ENCODE peak calls at places on chromosomes 3 and 15, in five cellular contexts. F, V, H, N and U are unnamed samples.

GRCh38 chr15:30065025-30065801 is 17.5 kb upstream of the GOLGA8J start:
- DNase-seq in V (peak; percentile 72), F (peak; percentile 75), N (peak; percentile 90), H (no peak), U (peak; percentile 48)

GRCh38 chr15:78093242-78094020 is 1.1 kb downstream of the SH2D7 start:
- DNase-seq in F (peak; percentile 93), N (peak; percentile 67), H (no peak), V (no peak), U (peak; percentile 77)

GRCh38 chr3:71816757-71817156 is 31.8 kb upstream of the PROK2 start:
- DNase-seq in N (no peak), F (no peak), H (no peak), V (no peak), U (no peak)

GRCh38 chr3:165895919-165896318 is 58.7 kb upstream of the BCHE start:
- DNase-seq in H (peak; percentile 90), N (no peak), V (no peak), F (no peak), U (no peak)

GRCh38 chr3:158911586-158911985 is 109.7 kb downstream of the MFSD1 start:
- DNase-seq in H (no peak), N (no peak), F (no peak), V (no peak), U (no peak)

GRCh38 chr3:82353281-82354171 is 592.1 kb upstream of the GBE1 start:
- DNase-seq in H (no peak), V (no peak), F (no peak), N (no peak), U (peak; percentile 2)

GRCh38 chr3:133588035-133588434 is 14.5 kb downstream of the CDV3 start:
- DNase-seq in H (no peak), V (no peak), N (no peak), F (no peak), U (no peak)

GRCh38 chr3:184691397-184692131 is 20.3 kb downstream of the MAGEF1 start:
- DNase-seq in V (no peak), F (peak; percentile 58), N (no peak), H (no peak), U (no peak)

GRCh38 chr3:142850395-142851023 is 38.4 kb downstream of the PCOLCE2 start:
- DNase-seq in V (no peak), N (peak; percentile 65), F (peak; percentile 91), H (no peak), U (peak; percentile 97)

GRCh38 chr3:159839561-159840379 is 148.9 kb upstream of the IL12A start:
- DNase-seq in V (no peak), F (no peak), N (no peak), H (peak; percentile 96), U (no peak)

GRCh38 chr15:98241032-98241554 is 280.6 kb downstream of the ARRDC4 start:
- DNase-seq in F (no peak), N (no peak), H (no peak), V (no peak), U (no peak)

GRCh38 chr15:90718232-90718631 is 1.1 kb downstream of the BLM start:
- DNase-seq in H (no peak), F (no peak), V (no peak), N (no peak), U (no peak)

GRCh38 chr3:53846134-53846850 is at the start of the genes CHDH and IL17RB:
- DNase-seq in H (peak; percentile 84), V (no peak), N (no peak), F (no peak), U (no peak)

GRCh38 chr3:116188231-116188785 is 257.0 kb downstream of the LSAMP start:
- DNase-seq in N (peak; percentile 8), V (no peak), F (no peak), H (no peak), U (peak; percentile 21)

GRCh38 chr3:62368705-62369475 is 4.5 kb downstream of the FEZF2 start:
- DNase-seq in N (no peak), H (peak; percentile 78), V (no peak), F (no peak), U (no peak)

GRCh38 chr15:99719096-99719541 is 14.1 kb downstream of the LYSMD4 start:
- DNase-seq in F (peak; percentile 48), N (peak; percentile 90), V (no peak), H (no peak), U (peak; percentile 79)

GRCh38 chr15:93249599-93249998 is 160.6 kb upstream of the RGMA start:
- DNase-seq in N (no peak), F (no peak), H (no peak), V (no peak), U (no peak)

GRCh38 chr3:175193815-175194518 is 334.8 kb downstream of the NAALADL2 start:
- DNase-seq in V (no peak), F (peak; percentile 53), H (no peak), N (no peak), U (peak; percentile 23)

GRCh38 chr3:106349191-106349881 is 480.5 kb upstream of the CBLB start:
- DNase-seq in F (no peak), V (no peak), H (no peak), N (no peak), U (no peak)

GRCh38 chr3:42080452-42080872 is 10.7 kb upstream of the TRAK1 start:
- DNase-seq in H (no peak), V (peak; percentile 78), F (peak; percentile 77), N (no peak), U (no peak)

GRCh38 chr3:153734777-153735551 is 386.2 kb upstream of the ARHGEF26 start:
- DNase-seq in N (no peak), F (peak; percentile 55), V (no peak), H (no peak), U (peak; percentile 41)

GRCh38 chr3:107765524-107765923 is 242.8 kb downstream of the BBX start:
- DNase-seq in N (no peak), V (no peak), H (no peak), F (no peak), U (no peak)

GRCh38 chr3:172836390-172836997 is 86.0 kb downstream of the ECT2 start:
- DNase-seq in F (peak; percentile 78), V (peak; percentile 52), N (peak; percentile 41), H (peak; percentile 70), U (no peak)

GRCh38 chr3:194313642-194314430 is 37.3 kb downstream of the CPN2 start:
- DNase-seq in N (no peak), H (peak; percentile 52), V (no peak), F (peak; percentile 74), U (peak; percentile 19)

GRCh38 chr3:165040186-165040585 is 38.1 kb downstream of the SI start:
- DNase-seq in F (no peak), N (no peak), H (no peak), V (no peak), U (no peak)

GRCh38 chr3:185961675-185962232 is 23.9 kb upstream of the TRA2B start:
- DNase-seq in N (no peak), H (no peak), V (no peak), F (no peak), U (no peak)

GRCh38 chr15:35289029-35289617 is 204.0 kb upstream of the NANOGP8 start:
- DNase-seq in V (no peak), H (peak; percentile 63), F (peak; percentile 87), N (peak; percentile 57), U (no peak)

GRCh38 chr3:155619118-155619915 is 125.6 kb downstream of the PLCH1 start:
- DNase-seq in F (no peak), V (peak; percentile 61), N (no peak), H (peak; percentile 79), U (no peak)

GRCh38 chr3:126121632-126122031 is 37.7 kb upstream of the SLC41A3 start:
- DNase-seq in H (no peak), V (no peak), N (no peak), F (no peak), U (no peak)

GRCh38 chr3:170741756-170742530 is 128.1 kb downstream of the RPL22L1 start:
- DNase-seq in H (no peak), V (no peak), F (no peak), N (no peak), U (no peak)

GRCh38 chr3:36635731-36636130 is 128.6 kb downstream of the DCLK3 start:
- DNase-seq in V (no peak), N (no peak), F (peak; percentile 6), H (no peak), U (no peak)

GRCh38 chr3:67077656-67078055 is 79.5 kb downstream of the KBTBD8 start:
- DNase-seq in F (peak; percentile 67), H (no peak), N (no peak), V (no peak), U (peak; percentile 62)

GRCh38 chr3:126556637-126557414 is 1.9 kb downstream of the C3orf22 start:
- DNase-seq in V (no peak), H (no peak), N (no peak), F (no peak), U (no peak)

GRCh38 chr15:45185903-45186770 is 1.6 kb downstream of the SHF start:
- DNase-seq in N (no peak), H (no peak), F (no peak), V (no peak), U (no peak)

GRCh38 chr3:46407976-46408375 is 917 bp downstream of the CCRL2 start:
- DNase-seq in H (no peak), F (no peak), N (no peak), V (no peak), U (no peak)
- H3K4me3 ChIP-seq in H (no peak overlapping the region), F (no peak overlapping the region), N (no peak overlapping the region), V (no peak overlapping the region), U (no peak overlapping the region)

DNA sequence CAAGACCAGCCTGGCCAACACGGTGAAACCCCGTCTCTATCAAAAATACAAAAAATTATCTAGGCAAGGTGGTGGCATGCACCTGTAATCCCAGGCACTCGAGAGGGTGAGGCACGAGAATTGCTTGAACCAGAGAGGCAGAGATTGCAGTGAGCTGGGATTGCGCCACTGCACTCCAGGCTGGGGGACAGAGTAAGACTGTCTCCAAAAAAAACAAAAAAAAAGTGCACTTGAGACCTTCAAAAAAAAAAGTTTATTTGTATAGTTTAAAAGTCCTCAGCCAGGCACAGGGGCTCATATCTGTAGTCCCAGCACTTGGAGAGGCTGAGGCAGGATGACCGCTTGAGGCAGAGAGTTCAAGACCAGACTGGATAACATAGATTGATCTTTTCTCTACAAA is 2.1 kb downstream of the PBRM1 start:
- DNase-seq in H (no peak), F (peak; percentile 34), V (no peak), N (no peak), U (no peak)
- H3K4me3 ChIP-seq in H (no peak overlapping the region), F (no peak overlapping the region), V (no peak overlapping the region), N (no peak overlapping the region), U (no peak overlapping the region)

DNA sequence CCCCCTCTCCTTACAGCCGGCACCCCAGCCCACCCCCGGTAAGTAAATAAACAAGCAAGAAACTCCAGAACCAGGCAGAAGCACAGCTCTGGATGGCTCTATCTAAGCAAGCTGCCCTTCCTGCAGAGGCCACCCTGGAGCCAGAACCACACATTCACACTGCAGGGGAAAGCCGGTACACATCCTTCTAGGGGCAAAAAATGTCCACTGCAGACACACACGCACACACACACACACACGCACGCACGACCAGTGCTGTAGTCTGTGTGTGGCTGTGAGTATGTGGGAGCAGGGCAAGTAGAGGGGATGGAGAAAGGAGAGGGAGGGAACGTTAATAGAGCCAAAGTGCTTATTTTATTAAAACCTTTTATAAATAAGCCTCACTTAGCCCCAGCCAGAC is 63.8 kb downstream of the ADCY5 start:
- DNase-seq in N (no peak), H (no peak), V (peak; percentile 94), F (no peak), U (no peak)
- H3K4me3 ChIP-seq in N (no peak overlapping the region), H (no peak overlapping the region), V (no peak overlapping the region), F (no peak overlapping the region), U (no peak overlapping the region)

DNA sequence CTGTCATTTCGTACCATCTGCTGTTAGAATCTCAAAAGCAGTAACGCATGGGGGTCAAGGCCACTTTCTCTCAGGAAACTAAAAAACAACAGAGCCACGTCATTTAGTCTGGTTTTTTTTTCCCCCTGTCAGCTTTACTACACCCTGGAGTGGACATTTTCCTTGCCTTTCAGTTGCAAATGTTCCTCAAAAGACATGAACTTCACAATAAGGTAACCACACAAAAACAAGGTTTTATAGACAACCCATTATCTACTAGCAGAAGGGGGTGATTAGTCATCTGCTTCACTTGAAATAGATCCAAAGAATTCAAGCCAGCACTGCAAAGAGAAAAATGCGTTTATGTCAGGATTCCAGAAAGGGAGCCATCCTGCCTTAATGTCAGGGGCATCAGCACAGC is 171.8 kb upstream of the CDIN1 start:
- DNase-seq in N (peak; percentile 67), F (peak; percentile 67), H (no peak), V (peak; percentile 46), U (peak; percentile 92)
- H3K4me3 ChIP-seq in N (no peak overlapping the region), F (no peak overlapping the region), H (no peak overlapping the region), V (no peak overlapping the region), U (no peak overlapping the region)